ENCODE peak calls at places on chromosome 10, in four cellular contexts. P is CD8-positive, alpha-beta memory T cell; C is thyroid gland; W is aorta. Q is an unnamed sample.

GRCh38 chr10:62850646-62851045 is 34.5 kb upstream of the EGR2 start:
- DNase-seq in P (no peak), C (no peak), W (no peak), Q (no peak)

GRCh38 chr10:4767033-4767814 is 58.8 kb upstream of the AKR1E2 start:
- DNase-seq in P (no peak), C (peak; percentile 10), W (no peak), Q (peak; percentile 18)

GRCh38 chr10:6300106-6300783 is 97.5 kb downstream of the PFKFB3 start:
- DNase-seq in P (peak; percentile 57), C (peak; percentile 8), W (peak; percentile 59), Q (no peak)

GRCh38 chr10:121627810-121628209 is 29.6 kb upstream of the FGFR2 start:
- DNase-seq in P (no peak), C (no peak), W (no peak), Q (no peak)

GRCh38 chr10:53893061-53893460 is 908.0 kb downstream of the PCDH15 start:
- DNase-seq in P (no peak), C (no peak), W (no peak), Q (no peak)

GRCh38 chr10:70872281-70872680 is 16.1 kb downstream of the PCBD1 start:
- DNase-seq in P (no peak), C (no peak), W (no peak), Q (no peak)

GRCh38 chr10:976316-976715 is 11.9 kb upstream of the GTPBP4 start:
- DNase-seq in P (no peak), C (no peak), W (no peak), Q (no peak)

GRCh38 chr10:4848341-4849041 is 22.5 kb downstream of the AKR1E2 start:
- DNase-seq in P (no peak), C (no peak), W (no peak), Q (no peak)

GRCh38 chr10:114042895-114043531 is 653 bp upstream of the ADRB1 start:
- DNase-seq in P (peak; percentile 55), C (peak; percentile 57), W (peak; percentile 49), Q (peak; percentile 57)

GRCh38 chr10:71970331-71970730 is 6.1 kb downstream of the CHST3 start:
- DNase-seq in P (no peak), C (peak; percentile 63), W (no peak), Q (peak; percentile 72)
- H3K4me1 ChIP-seq in P (peaks cover under 1% of the 10 kb centered on the region), C (peaks cover 20% of the 10 kb centered on the region), W (peaks cover 5% of the 10 kb centered on the region), Q (peaks cover 55% of the 10 kb centered on the region)

GRCh38 chr10:29737209-29737565 is 102.4 kb upstream of the SVIL start:
- DNase-seq in P (no peak), C (no peak), W (no peak), Q (peak; percentile 39)
- H3K4me3 ChIP-seq in P (no peak overlapping the region), C (no peak overlapping the region), W (peak overlapping the region; percentile 7), Q (peak overlapping the region; percentile 75)

GRCh38 chr10:74881253-74881884 is 55.0 kb downstream of the KAT6B start:
- DNase-seq in P (no peak), C (no peak), W (no peak), Q (no peak)
- H3K36me3 ChIP-seq in P (no peaks in the 10 kb centered on the region), C (no peaks in the 10 kb centered on the region), W (no peaks in the 10 kb centered on the region), Q (no peaks in the 10 kb centered on the region)

GRCh38 chr10:77576633-77577032 is 61.0 kb downstream of the KCNMA1 start:
- DNase-seq in P (no peak), C (no peak), W (no peak), Q (no peak)

GRCh38 chr10:77575271-77576006 is 62.2 kb downstream of the KCNMA1 start:
- DNase-seq in P (no peak), C (no peak), W (no peak), Q (no peak)

GRCh38 chr10:77574436-77574835 is 63.2 kb downstream of the KCNMA1 start:
- DNase-seq in P (no peak), C (no peak), W (no peak), Q (no peak)

GRCh38 chr10:77577666-77578229 is 59.9 kb downstream of the KCNMA1 start:
- DNase-seq in P (no peak), C (no peak), W (no peak), Q (no peak)

DNA sequence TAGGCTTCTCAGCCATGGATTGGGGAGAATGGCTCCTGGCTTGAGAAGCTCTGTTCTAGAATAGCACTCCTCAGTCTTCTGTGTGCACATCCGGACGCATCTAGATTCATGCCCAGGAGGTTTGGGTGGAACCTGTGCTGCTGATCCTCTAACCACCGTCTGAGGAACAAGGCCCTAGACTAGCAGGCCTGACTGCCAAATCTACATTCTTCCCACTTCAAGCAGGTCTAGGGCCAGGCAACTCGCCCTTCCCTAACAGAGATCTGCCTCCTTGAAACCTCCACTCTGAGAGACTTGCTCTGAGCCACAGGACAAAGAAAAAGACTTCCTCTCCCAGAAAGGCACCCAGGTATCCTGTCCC is 61.6 kb downstream of the KCNMA1 start:
- DNase-seq in P (no peak), C (no peak), W (no peak), Q (no peak)
- H3K4me1 ChIP-seq in P (no peaks in the 10 kb centered on the region), C (no peaks in the 10 kb centered on the region), W (peaks cover 5% of the 10 kb centered on the region), Q (peaks cover 7% of the 10 kb centered on the region)